ENCODE peak calls at places on chromosomes 7 and 10, in six cellular contexts. G, B, Y, R, Q and N are unnamed samples.

GRCh38 chr10:23718946-23719345 is 280.1 kb downstream of the OTUD1 start:
- DNase-seq in R (no peak), Y (no peak), G (no peak), Q (no peak), B (no peak), N (no peak)

GRCh38 chr10:125629758-125630376 is 53.1 kb downstream of the TEX36 start:
- DNase-seq in G (peak), R (no peak), B (peak), Q (peak), Y (no peak), N (peak)

GRCh38 chr10:113947138-113948011 is 92.9 kb downstream of the NHLRC2 start:
- DNase-seq in B (no peak), Q (peak), Y (peak), R (no peak), G (no peak), N (no peak)

GRCh38 chr10:132112611-132113010 is 46.9 kb downstream of the JAKMIP3 start:
- DNase-seq in B (no peak), Q (no peak), Y (no peak), G (no peak), R (no peak), N (no peak)

GRCh38 chr7:77797734-77798393 is 370 bp downstream of the TMEM60 start:
- DNase-seq in Q (no peak), Y (no peak), G (peak), B (no peak), R (no peak), N (no peak)

GRCh38 chr7:28957064-28957821 is 887 bp downstream of the TRIL start:
- DNase-seq in B (no peak), G (no peak), Q (no peak), Y (peak), R (no peak), N (peak)

GRCh38 chr10:46092523-46093195 is 46.6 kb upstream of the MSMB start:
- DNase-seq in B (no peak), Y (no peak), R (no peak), Q (no peak), G (no peak), N (no peak)

GRCh38 chr10:101683226-101683625 is 11.7 kb downstream of the FBXW4 start:
- DNase-seq in B (peak), Q (no peak), R (no peak), G (no peak), Y (no peak), N (peak)

GRCh38 chr10:87761892-87762291 is 56.1 kb downstream of the ATAD1 start:
- DNase-seq in Q (peak), B (peak), Y (no peak), R (no peak), G (peak), N (peak)

GRCh38 chr7:132428247-132428919 is 147.9 kb downstream of the PLXNA4 start:
- DNase-seq in G (no peak), B (no peak), R (no peak), Q (no peak), Y (no peak), N (no peak)

GRCh38 chr10:28215930-28216329 is 86.9 kb downstream of the MPP7 start:
- DNase-seq in Q (no peak), Y (peak), B (no peak), G (no peak), R (no peak), N (no peak)

GRCh38 chr10:86225098-86225782 is 141.4 kb downstream of the GRID1 start:
- DNase-seq in Y (no peak), Q (peak), G (peak), R (no peak), B (peak), N (peak)

GRCh38 chr10:126921974-126922525 is 16.8 kb downstream of the DOCK1 start:
- DNase-seq in G (peak), B (peak), Q (peak), R (no peak), Y (no peak), N (peak)

GRCh38 chr7:96205665-96206064 is 116.2 kb downstream of the SLC25A13 start:
- DNase-seq in Y (no peak), R (no peak), G (no peak), Q (no peak), B (no peak), N (no peak)

GRCh38 chr7:88169717-88170320 is 50.0 kb downstream of the SRI start:
- DNase-seq in R (no peak), Y (no peak), Q (peak), G (peak), B (no peak), N (peak)
- TF ChIP-seq CTCF in R (peak), Y (peak), Q (peak), G (peak), B (peak), N (peak)

DNA sequence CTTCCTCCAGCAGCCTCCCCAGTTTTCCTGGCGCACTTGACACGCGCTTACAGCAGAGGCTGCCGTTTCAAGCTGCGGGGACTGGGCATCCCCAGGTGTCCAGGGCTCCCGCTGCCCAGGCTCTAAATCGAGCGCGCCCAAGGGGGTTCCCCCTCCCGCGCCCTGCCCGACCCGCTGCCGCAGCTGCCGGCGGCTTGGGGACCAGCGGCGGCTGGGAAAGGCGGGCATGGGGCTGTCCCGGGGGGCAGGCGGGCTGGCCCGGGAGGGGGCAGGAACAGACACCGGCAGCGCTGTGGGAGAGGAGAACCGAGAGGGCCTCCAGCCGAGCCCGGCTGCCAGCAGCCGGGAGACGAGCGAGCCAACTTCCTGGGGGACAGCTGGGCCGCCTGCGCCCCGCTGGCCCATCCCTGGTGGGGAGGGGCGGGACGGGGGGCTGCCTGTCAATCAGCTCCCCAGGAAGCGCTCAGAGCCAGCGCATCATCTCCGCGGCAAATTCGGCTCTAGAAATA is 14.9 kb downstream of the GRID2IP start:
- DNase-seq in G (no peak), B (no peak), R (no peak), Y (no peak), Q (no peak), N (no peak)
- H3K4me3 ChIP-seq in G (no peak), B (no peak), R (no peak), Y (no peak), Q (no peak), N (peak)

GRCh38 chr10:5297996-5298395 is 66.8 kb upstream of the UCN3 start:
- DNase-seq in R (no peak), Y (no peak), G (no peak), Q (no peak), B (no peak), N (no peak)

GRCh38 chr10:5299950-5300349 is 64.8 kb upstream of the UCN3 start:
- DNase-seq in R (no peak), Q (no peak), Y (no peak), G (no peak), B (no peak), N (no peak)

GRCh38 chr10:5292196-5292735 is 72.5 kb upstream of the UCN3 start:
- DNase-seq in B (no peak), R (no peak), Y (no peak), G (no peak), Q (no peak), N (no peak)

GRCh38 chr10:5293691-5294550 is 70.8 kb upstream of the UCN3 start:
- DNase-seq in R (peak), B (peak), G (peak), Y (peak), Q (no peak), N (peak)

DNA sequence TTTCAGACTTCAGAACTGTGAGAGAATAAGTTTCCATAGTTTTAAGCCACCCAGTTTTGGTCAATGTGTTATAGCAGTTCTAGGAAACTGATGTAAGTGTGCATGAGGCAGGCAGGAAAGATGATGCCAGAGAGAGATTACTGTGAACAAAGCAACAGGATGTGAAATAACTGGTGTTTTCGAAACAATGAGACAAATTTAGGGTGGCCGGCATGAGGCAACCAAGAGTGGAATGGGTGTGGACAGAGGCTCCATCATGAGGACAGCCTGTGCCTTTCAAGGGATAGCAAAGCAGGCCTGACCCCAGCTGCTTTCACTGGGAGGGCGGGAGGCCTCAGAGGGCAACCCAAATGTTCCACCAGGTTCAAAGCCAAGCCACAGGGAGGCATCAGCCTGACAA is 67.3 kb upstream of the UCN3 start:
- DNase-seq in Q (peak), R (peak), B (peak), Y (no peak), G (peak), N (peak)
- TF ChIP-seq CTCF in Q (no peak), R (no peak), B (no peak), Y (no peak), G (no peak), N (no peak)

DNA sequence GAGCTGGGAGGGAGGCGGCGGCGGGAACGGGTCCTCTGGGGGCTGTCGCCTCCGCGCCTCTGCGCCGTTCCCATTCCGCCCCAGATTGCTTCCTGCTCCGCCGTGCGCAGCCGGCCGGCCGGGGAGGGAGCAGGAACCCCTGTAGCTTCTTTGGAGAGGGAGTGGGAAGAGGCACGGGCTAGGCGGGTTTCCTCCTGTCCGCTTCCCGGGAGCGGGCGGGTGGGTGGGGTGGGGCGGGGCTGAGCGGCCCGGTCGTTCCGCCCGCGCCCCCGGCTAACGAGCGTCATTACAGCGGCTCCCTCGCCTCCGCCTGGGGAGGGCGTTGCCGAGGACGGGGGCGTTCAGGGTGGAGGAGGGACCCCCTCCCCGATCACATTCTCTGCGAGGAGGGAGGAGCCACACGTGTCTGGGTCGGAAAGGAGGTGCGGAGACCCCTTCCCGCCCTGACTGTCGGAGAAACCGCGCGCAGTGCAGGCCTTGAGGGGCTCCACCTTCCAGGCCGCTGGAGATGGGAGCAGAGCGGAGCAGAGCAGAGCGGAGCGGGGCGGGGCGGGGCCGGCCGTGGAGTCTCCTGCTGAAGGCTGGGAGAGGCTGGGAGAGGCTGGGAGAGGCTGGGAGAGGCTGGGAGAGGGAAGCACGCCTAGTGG is 39.7 kb downstream of the AGAP3 start:
- DNase-seq in R (no peak), G (no peak), B (no peak), Q (no peak), Y (no peak), N (no peak)
- H3K4me3 ChIP-seq in R (peak), G (peak), B (peak), Q (no peak), Y (no peak), N (peak)

GRCh38 chr7:131111-132094 is 61.0 kb upstream of the FAM20C start:
- DNase-seq in R (peak), B (no peak), G (peak), Q (no peak), Y (no peak), N (no peak)
- TF ChIP-seq CTCF in R (no peak), B (no peak), G (no peak), Q (no peak), Y (no peak), N (no peak)

DNA sequence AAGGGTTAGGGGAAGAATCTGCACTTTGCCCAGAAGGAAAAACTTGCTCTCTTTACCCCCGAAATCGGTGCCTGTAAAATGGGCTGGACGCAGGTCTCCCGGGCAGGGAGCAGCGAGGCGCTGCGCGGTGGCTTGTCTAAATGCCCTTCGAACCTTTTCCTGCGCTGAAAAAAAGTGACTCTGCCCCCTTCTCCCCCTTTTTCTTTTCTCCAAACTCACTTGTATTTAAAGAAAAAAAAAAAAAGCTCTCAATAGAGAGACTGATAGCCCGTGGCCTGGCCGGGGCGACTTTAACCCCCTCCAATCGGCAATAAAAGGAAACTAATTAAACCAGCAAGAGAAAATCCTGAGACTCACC is 286 bp downstream of the SP8 start:
- DNase-seq in G (no peak), B (no peak), Q (no peak), R (no peak), Y (no peak), N (no peak)
- H3K4me3 ChIP-seq in G (peak), B (peak), Q (peak), R (no peak), Y (no peak), N (no peak)